ENCODE peak calls at places on chromosomes 6 and 20, in ten cellular contexts. J is PC-3; Q is AG08396; G is activated CD4-positive, CD25-positive, alpha-beta regulatory T cell; Z is thoracic aorta; U is nucleus accumbens; A is fibroblast of lung; H is mesothelial cell of epicardium; E is stimulated activated CD4-positive, alpha-beta T cell treated with anti-CD3 and anti-CD28 coated beads, Interleukin-1b, Interleukin-23, amount 100 ng/mL, for 24 hours; Y is ELR. R is an unnamed sample.

GRCh38 chr6:91087864-91088263 is 501.0 kb upstream of the MAP3K7 start:
- DNase-seq in J (no peak), Q (no peak), G (no peak), Z (no peak), U (peak), A (no peak), H (no peak), E (no peak), Y (no peak), R (no peak)

GRCh38 chr6:38058022-38058421 is 238.5 kb downstream of the ZFAND3 start:
- DNase-seq in J (peak), Q (peak), G (peak), Z (no peak), U (no peak), A (peak), H (no peak), E (peak), Y (peak), R (no peak)

GRCh38 chr20:35298264-35298663 is 6.0 kb upstream of the FAM83C start:
- DNase-seq in J (no peak), Q (no peak), G (no peak), Z (no peak), U (no peak), A (no peak), H (no peak), E (no peak), Y (no peak), R (no peak)

GRCh38 chr6:47729019-47729418 is 30.6 kb downstream of the ADGRF4 start:
- DNase-seq in J (peak), Q (no peak), G (no peak), Z (no peak), U (no peak), A (no peak), H (no peak), E (no peak), Y (peak), R (no peak)

GRCh38 chr20:54208492-54209044 is 681 bp downstream of the PFDN4 start:
- DNase-seq in J (peak), Q (peak), G (no peak), Z (no peak), U (no peak), A (peak), H (no peak), E (no peak), Y (peak), R (no peak)

GRCh38 chr20:37915800-37916570 is 13.1 kb downstream of the VSTM2L start:
- DNase-seq in J (no peak), Q (no peak), G (no peak), Z (no peak), U (peak), A (no peak), H (no peak), E (no peak), Y (no peak), R (no peak)

GRCh38 chr20:62048346-62048761 is 17.3 kb downstream of the TAF4 start:
- DNase-seq in J (no peak), Q (no peak), G (no peak), Z (no peak), U (no peak), A (no peak), H (no peak), E (no peak), Y (no peak), R (no peak)

GRCh38 chr6:44430322-44430721 is 42.8 kb downstream of the CDC5L start:
- DNase-seq in J (no peak), Q (peak), G (no peak), Z (no peak), U (no peak), A (peak), H (no peak), E (no peak), Y (peak), R (no peak)

GRCh38 chr6:156830126-156830525 is 52.9 kb downstream of the ARID1B start:
- DNase-seq in J (no peak), Q (no peak), G (no peak), Z (no peak), U (no peak), A (no peak), H (no peak), E (no peak), Y (no peak), R (no peak)

GRCh38 chr6:35063701-35064507 is 77.2 kb downstream of the TCP11 start:
- DNase-seq in J (no peak), Q (no peak), G (no peak), Z (no peak), U (no peak), A (no peak), H (no peak), E (no peak), Y (no peak), R (no peak)

GRCh38 chr6:144264270-144265060 is 20.7 kb upstream of the UTRN start:
- DNase-seq in J (peak), Q (peak), G (no peak), Z (no peak), U (no peak), A (peak), H (peak), E (no peak), Y (peak), R (no peak)

GRCh38 chr6:38822963-38823362 is 107.9 kb downstream of the DNAH8 start:
- DNase-seq in J (no peak), Q (no peak), G (no peak), Z (no peak), U (no peak), A (no peak), H (no peak), E (no peak), Y (no peak), R (no peak)

GRCh38 chr6:80527552-80528052 is 421.1 kb downstream of the BCKDHB start:
- DNase-seq in J (peak), Q (no peak), G (no peak), Z (no peak), U (no peak), A (no peak), H (no peak), E (no peak), Y (no peak), R (peak)

R was measured in T47D.